ENCODE peak calls at places on chromosomes 3 and 15, in ten cellular contexts. P, L, V, D, F, K, I, R, X and E are unnamed samples.

GRCh38 chr3:175896655-175897054 is 1037.5 kb downstream of the NAALADL2 start:
- DNase-seq in P (no peak), L (no peak), V (no peak), D (no peak), F (no peak), K (peak), I (no peak), R (no peak), X (no peak), E (no peak)

GRCh38 chr15:78893538-78893937 is 20.8 kb downstream of the MORF4L1 start:
- DNase-seq in P (no peak), L (no peak), V (no peak), D (no peak), F (no peak), K (no peak), I (no peak), R (peak), X (no peak), E (no peak)

GRCh38 chr3:171602072-171602471 is 141.9 kb upstream of the TNIK start:
- DNase-seq in P (no peak), L (no peak), V (no peak), D (no peak), F (no peak), K (no peak), I (no peak), R (no peak), X (no peak), E (no peak)

GRCh38 chr3:86245360-86245759 is 745.6 kb downstream of the VGLL3 start:
- DNase-seq in P (no peak), L (no peak), V (no peak), D (no peak), F (no peak), K (peak), I (no peak), R (peak), X (no peak), E (no peak)

GRCh38 chr15:55990986-55991385 is 2.4 kb downstream of the NEDD4 start:
- DNase-seq in P (no peak), L (no peak), V (no peak), D (no peak), F (no peak), K (no peak), I (no peak), R (no peak), X (no peak), E (no peak)

GRCh38 chr3:132507657-132508056 is 89.4 kb upstream of the ACKR4 start:
- DNase-seq in P (no peak), L (no peak), V (peak), D (no peak), F (no peak), K (no peak), I (no peak), R (no peak), X (no peak), E (no peak)

GRCh38 chr3:72177075-72178050 is 392.4 kb upstream of the PROK2 start:
- DNase-seq in P (peak), L (no peak), V (no peak), D (peak), F (peak), K (peak), I (peak), R (no peak), X (peak), E (peak)

GRCh38 chr3:58637509-58637908 is 29.1 kb downstream of the FAM3D start:
- DNase-seq in P (no peak), L (no peak), V (no peak), D (no peak), F (no peak), K (no peak), I (no peak), R (no peak), X (no peak), E (no peak)

GRCh38 chr15:74867562-74868458 is 5.4 kb downstream of the SCAMP2 start:
- DNase-seq in P (peak), L (no peak), V (peak), D (no peak), F (peak), K (no peak), I (no peak), R (peak), X (no peak), E (no peak)

GRCh38 chr15:63466378-63467192 is 37.8 kb upstream of the USP3 start:
- DNase-seq in P (no peak), L (peak), V (peak), D (peak), F (no peak), K (peak), I (no peak), R (peak), X (peak), E (no peak)

GRCh38 chr3:110419096-110419495 is 652.5 kb upstream of the NECTIN3 start:
- DNase-seq in P (no peak), L (no peak), V (no peak), D (no peak), F (no peak), K (peak), I (no peak), R (no peak), X (no peak), E (no peak)

GRCh38 chr3:63500196-63500595 is 152.3 kb upstream of the SNTN start:
- DNase-seq in P (no peak), L (no peak), V (peak), D (no peak), F (peak), K (no peak), I (no peak), R (no peak), X (no peak), E (no peak)

DNA sequence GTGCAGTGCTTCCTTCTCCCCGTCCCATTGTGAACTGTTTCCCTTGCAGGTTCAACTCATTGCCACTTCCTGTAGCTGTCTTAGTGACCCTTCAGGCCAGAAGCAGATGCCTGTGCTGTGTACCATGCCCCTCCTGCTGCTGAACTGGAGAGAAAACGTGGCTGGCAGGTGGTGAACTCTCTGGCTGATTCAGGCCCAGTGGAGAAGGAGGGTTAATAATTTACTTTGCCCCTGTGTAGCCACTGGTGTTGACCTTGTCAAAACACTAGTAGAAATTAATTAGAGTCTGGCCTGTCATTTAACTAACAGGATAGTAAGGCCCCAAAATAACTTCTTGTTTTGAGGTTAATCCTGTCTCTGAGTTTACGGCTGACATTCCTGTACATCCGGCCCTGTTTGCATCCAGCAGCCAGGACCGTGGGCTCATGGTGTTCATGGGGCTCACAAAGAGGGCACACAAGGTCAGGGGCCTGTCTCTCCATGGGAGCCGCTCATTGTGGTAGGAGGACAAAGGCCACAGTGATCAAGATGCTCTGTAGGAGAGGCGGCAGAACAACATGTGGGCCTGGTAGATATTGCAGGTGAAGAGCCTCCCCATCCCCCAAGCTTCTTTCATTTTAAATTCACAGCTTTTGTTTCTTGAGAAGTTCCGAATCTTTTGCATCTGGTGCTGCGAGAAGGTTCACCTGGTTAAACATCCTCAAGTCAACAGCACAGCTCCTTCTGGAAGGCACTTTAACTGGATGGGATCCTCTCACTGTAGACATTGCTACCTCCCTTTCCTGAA is 101.6 kb downstream of the CGNL1 start:
- DNase-seq in P (no peak), L (no peak), V (peak), D (no peak), F (no peak), K (no peak), I (no peak), R (no peak), X (no peak), E (no peak)
- H3K27ac ChIP-seq in P (peak), L (no peak), V (peak), D (no peak), F (no peak), K (no peak), I (no peak), R (no peak), X (no peak), E (no peak)

GRCh38 chr15:61849446-61849845 is 210.8 kb downstream of the VPS13C start:
- DNase-seq in P (no peak), L (no peak), V (no peak), D (no peak), F (no peak), K (no peak), I (no peak), R (no peak), X (no peak), E (no peak)

GRCh38 chr15:61857169-61857829 is 202.9 kb downstream of the VPS13C start:
- DNase-seq in P (no peak), L (no peak), V (peak), D (no peak), F (no peak), K (peak), I (no peak), R (no peak), X (peak), E (no peak)

GRCh38 chr15:61856295-61856694 is 204.0 kb downstream of the VPS13C start:
- DNase-seq in P (no peak), L (no peak), V (no peak), D (no peak), F (no peak), K (no peak), I (no peak), R (no peak), X (no peak), E (no peak)

DNA sequence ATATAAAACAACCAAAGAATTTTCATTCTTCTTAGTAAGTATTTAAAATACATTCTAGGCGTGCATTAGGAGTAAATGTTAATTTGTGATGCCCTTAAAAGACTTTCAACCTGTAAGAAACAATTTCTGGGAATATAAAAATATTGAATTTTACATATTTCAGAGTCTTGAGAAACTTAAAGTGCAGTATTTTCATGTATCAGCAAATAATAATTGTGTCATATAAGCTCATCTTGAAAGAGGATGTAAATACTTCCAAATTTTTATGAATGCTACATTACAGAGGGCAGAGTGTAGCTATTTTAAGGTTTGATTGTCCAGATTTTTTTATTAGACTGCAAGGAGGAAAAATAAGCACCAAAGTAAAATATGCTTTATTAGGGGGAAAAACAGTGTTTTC is 207.1 kb downstream of the VPS13C start:
- DNase-seq in P (no peak), L (no peak), V (no peak), D (no peak), F (no peak), K (no peak), I (no peak), R (no peak), X (no peak), E (no peak)
- H3K27ac ChIP-seq in P (no peak), L (no peak), V (no peak), D (no peak), F (no peak), K (no peak), I (no peak), R (no peak), X (no peak), E (no peak)

GRCh38 chr3:14434541-14435151 is 32.2 kb downstream of the SLC6A6 start:
- DNase-seq in P (peak), L (no peak), V (peak), D (no peak), F (peak), K (no peak), I (no peak), R (no peak), X (no peak), E (peak)

GRCh38 chr3:14434105-14434504 is 31.7 kb downstream of the SLC6A6 start:
- DNase-seq in P (peak), L (no peak), V (no peak), D (peak), F (no peak), K (no peak), I (no peak), R (no peak), X (no peak), E (no peak)

GRCh38 chr3:14436954-14437281 is 34.5 kb downstream of the SLC6A6 start:
- DNase-seq in P (no peak), L (no peak), V (no peak), D (no peak), F (no peak), K (no peak), I (no peak), R (no peak), X (no peak), E (no peak)

GRCh38 chr3:14432996-14433572 is 30.7 kb downstream of the SLC6A6 start:
- DNase-seq in P (peak), L (no peak), V (no peak), D (no peak), F (peak), K (no peak), I (no peak), R (no peak), X (no peak), E (no peak)

DNA sequence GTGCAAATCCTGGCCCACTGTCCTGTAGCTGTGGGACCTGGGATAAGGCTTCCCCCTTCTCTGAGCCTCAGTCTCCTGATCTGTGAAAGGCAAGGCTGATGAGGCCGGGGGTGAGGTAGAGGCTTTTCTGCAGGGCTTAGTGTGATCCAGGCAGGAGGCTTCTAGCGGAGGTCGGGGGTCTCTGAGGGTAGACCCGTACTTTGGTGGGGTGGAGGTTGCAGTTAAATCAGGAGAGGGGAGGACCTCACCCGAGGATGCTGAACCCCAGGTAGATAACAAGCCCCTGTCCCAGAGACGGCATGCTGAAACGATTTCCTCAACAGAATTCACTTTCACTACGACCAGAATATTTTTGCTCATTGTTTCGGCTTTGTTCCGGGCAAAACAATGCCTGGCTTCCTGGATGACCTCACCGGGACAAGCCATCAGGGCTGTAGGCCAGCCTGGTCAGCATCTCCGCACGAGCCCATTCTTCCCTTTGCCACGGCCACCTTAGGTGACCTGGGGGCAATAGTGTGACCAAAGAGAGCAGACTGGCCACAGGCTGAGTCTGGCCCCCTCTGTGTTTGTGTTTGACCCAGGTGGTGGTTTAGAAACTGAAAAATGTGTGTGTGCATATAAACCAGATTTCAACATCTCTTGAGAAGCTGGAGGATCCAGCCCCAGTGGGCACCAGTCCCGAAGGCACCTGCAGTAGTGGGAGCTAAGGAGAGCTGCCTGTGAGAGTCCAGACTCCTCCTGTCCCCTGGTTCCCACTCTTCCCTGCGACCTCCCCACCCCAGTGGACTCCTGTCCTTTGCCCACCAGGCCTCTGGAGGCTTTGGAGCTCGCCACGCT is 33.0 kb downstream of the SLC6A6 start:
- DNase-seq in P (peak), L (no peak), V (no peak), D (peak), F (no peak), K (peak), I (no peak), R (peak), X (no peak), E (peak)
- H3K27ac ChIP-seq in P (peak), L (no peak), V (peak), D (no peak), F (peak), K (peak), I (peak), R (peak), X (no peak), E (peak)

GRCh38 chr3:42068303-42069088 is 22.7 kb upstream of the TRAK1 start:
- DNase-seq in P (no peak), L (no peak), V (no peak), D (no peak), F (no peak), K (no peak), I (no peak), R (peak), X (no peak), E (no peak)

GRCh38 chr3:42070089-42070885 is 20.9 kb upstream of the TRAK1 start:
- DNase-seq in P (no peak), L (no peak), V (peak), D (no peak), F (peak), K (no peak), I (no peak), R (no peak), X (no peak), E (no peak)

GRCh38 chr3:42066516-42067181 is 24.5 kb upstream of the TRAK1 start:
- DNase-seq in P (no peak), L (no peak), V (peak), D (peak), F (no peak), K (no peak), I (no peak), R (peak), X (peak), E (no peak)

GRCh38 chr3:42063886-42064285 is 27.3 kb upstream of the TRAK1 start:
- DNase-seq in P (no peak), L (no peak), V (no peak), D (peak), F (no peak), K (no peak), I (no peak), R (peak), X (no peak), E (no peak)

GRCh38 chr3:42067324-42067723 is 23.8 kb upstream of the TRAK1 start:
- DNase-seq in P (no peak), L (no peak), V (no peak), D (peak), F (no peak), K (peak), I (no peak), R (peak), X (peak), E (no peak)
- H3K27ac ChIP-seq in P (no peak), L (no peak), V (peak), D (peak), F (peak), K (peak), I (peak), R (no peak), X (peak), E (no peak)

GRCh38 chr15:99129644-99130043 is 24.8 kb downstream of the SYNM start:
- DNase-seq in P (no peak), L (no peak), V (no peak), D (no peak), F (no peak), K (no peak), I (no peak), R (no peak), X (no peak), E (no peak)

GRCh38 chr15:99130765-99131440 is 26.0 kb downstream of the SYNM start:
- DNase-seq in P (no peak), L (no peak), V (no peak), D (no peak), F (no peak), K (no peak), I (no peak), R (no peak), X (no peak), E (no peak)

GRCh38 chr15:99132122-99132521 is 27.2 kb downstream of the SYNM start:
- DNase-seq in P (no peak), L (no peak), V (no peak), D (no peak), F (no peak), K (no peak), I (no peak), R (no peak), X (no peak), E (no peak)

GRCh38 chr15:99131441-99132023 is 26.7 kb downstream of the SYNM start:
- DNase-seq in P (no peak), L (no peak), V (peak), D (no peak), F (no peak), K (no peak), I (no peak), R (no peak), X (no peak), E (no peak)

DNA sequence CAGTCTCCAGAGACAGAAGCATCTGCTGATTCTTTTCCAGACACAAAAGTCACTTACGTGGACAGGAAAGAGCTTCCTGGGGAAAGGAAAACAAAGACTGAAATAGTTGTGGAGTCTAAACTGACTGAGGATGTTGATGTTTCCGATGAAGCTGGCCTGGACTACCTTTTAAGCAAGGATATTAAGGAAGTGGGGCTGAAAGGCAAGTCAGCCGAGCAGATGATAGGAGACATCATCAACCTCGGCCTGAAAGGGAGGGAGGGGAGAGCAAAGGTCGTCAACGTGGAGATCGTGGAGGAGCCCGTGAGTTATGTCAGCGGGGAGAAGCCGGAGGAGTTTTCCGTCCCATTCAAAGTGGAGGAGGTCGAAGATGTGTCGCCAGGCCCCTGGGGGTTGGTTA is 25.4 kb downstream of the SYNM start:
- DNase-seq in P (no peak), L (no peak), V (peak), D (no peak), F (no peak), K (no peak), I (no peak), R (no peak), X (no peak), E (no peak)
- H3K27ac ChIP-seq in P (no peak), L (no peak), V (no peak), D (no peak), F (peak), K (no peak), I (no peak), R (no peak), X (no peak), E (no peak)